ENCODE peak calls at places on chromosomes 5 and 9, in six cellular contexts. Q is lower leg skin, H is Peyer's patch, T is stomach, C is HepG2, E is spleen. Z is an unnamed sample.
A peak's percentile ranks its signal among the peaks of the same experiment; 100 is the strongest.

GRCh38 chr9:124399323-124399962 is 15.8 kb downstream of the PSMB7 start:
- DNase-seq in H (no peak), Q (no peak), C (no peak), T (no peak), E (no peak), Z (no peak)

GRCh38 chr5:56307714-56308346 is 74.7 kb upstream of the ANKRD55 start:
- DNase-seq in E (no peak), T (no peak), H (peak; percentile 54), Q (no peak), C (peak; percentile 39), Z (no peak)

GRCh38 chr5:43099615-43100014 is 21.1 kb upstream of the ZNF131 start:
- DNase-seq in E (no peak), T (no peak), Q (no peak), C (no peak), H (no peak), Z (no peak)

GRCh38 chr9:124133752-124134151 is 122.2 kb downstream of the LHX2 start:
- DNase-seq in T (peak; percentile 57), E (no peak), H (peak; percentile 78), Q (peak; percentile 77), C (peak; percentile 64), Z (no peak)

GRCh38 chr5:172707285-172708182 is 63.5 kb downstream of the DUSP1 start:
- DNase-seq in T (no peak), E (peak; percentile 77), H (no peak), Q (no peak), C (peak; percentile 58), Z (no peak)

GRCh38 chr9:77391834-77392233 is 214.5 kb downstream of the VPS13A start:
- DNase-seq in C (no peak), Q (no peak), T (no peak), E (no peak), H (no peak), Z (no peak)

GRCh38 chr9:101594796-101595195 is at the start of gene PPP3R2:
- DNase-seq in H (no peak), C (no peak), T (no peak), Q (no peak), E (no peak), Z (no peak)

GRCh38 chr5:52738095-52738506 is 49.6 kb upstream of the ITGA1 start:
- DNase-seq in C (no peak), T (no peak), H (no peak), Q (no peak), E (no peak), Z (no peak)

GRCh38 chr9:21017092-21017491 is 14.3 kb downstream of the HACD4 start:
- DNase-seq in E (no peak), H (no peak), C (no peak), Q (no peak), T (no peak), Z (no peak)

GRCh38 chr5:97165726-97166125 is 17.3 kb downstream of the RIOK2 start:
- DNase-seq in C (peak; percentile 34), E (no peak), H (peak; percentile 69), Q (no peak), T (no peak), Z (no peak)

GRCh38 chr5:18507114-18507513 is 872.9 kb downstream of the TAF11L14 start:
- DNase-seq in T (no peak), C (no peak), H (no peak), E (no peak), Q (no peak), Z (no peak)

GRCh38 chr9:79201641-79202040 is 370.1 kb upstream of the TLE4 start:
- DNase-seq in Q (no peak), H (no peak), E (no peak), T (no peak), C (no peak), Z (no peak)

GRCh38 chr9:26813247-26813646 is 79.4 kb downstream of the CAAP1 start:
- DNase-seq in Q (no peak), T (no peak), C (no peak), E (no peak), H (no peak), Z (no peak)

GRCh38 chr5:91383956-91384300 is 811 bp upstream of the ARRDC3 start:
- DNase-seq in H (peak; percentile 61), C (peak; percentile 1), E (no peak), Q (no peak), T (no peak), Z (no peak)

GRCh38 chr5:34685485-34686197 is 29.5 kb downstream of the RAI14 start:
- DNase-seq in E (no peak), C (peak; percentile 47), Q (no peak), H (no peak), T (no peak), Z (no peak)

GRCh38 chr5:18314192-18314778 is 680.0 kb downstream of the TAF11L14 start:
- DNase-seq in C (no peak), Q (no peak), E (no peak), T (no peak), H (no peak), Z (no peak)

GRCh38 chr5:34919077-34919476 is 3.6 kb downstream of the BRIX1 start:
- DNase-seq in E (no peak), C (no peak), H (no peak), Q (no peak), T (no peak), Z (no peak)

GRCh38 chr5:175884214-175884613 is 12.8 kb downstream of the CPLX2 start:
- DNase-seq in H (no peak), T (no peak), E (no peak), C (no peak), Q (no peak), Z (no peak)

GRCh38 chr5:146565764-146566163 is 49.8 kb upstream of the GPR151 start:
- DNase-seq in C (peak; percentile 65), Q (no peak), H (peak; percentile 47), T (peak; percentile 26), E (no peak), Z (peak; percentile 36)

GRCh38 chr5:89374818-89375521 is 492.0 kb upstream of the MEF2C start:
- DNase-seq in C (no peak), T (no peak), Q (no peak), H (no peak), E (no peak), Z (no peak)

GRCh38 chr5:33713087-33713486 is 178.7 kb downstream of the ADAMTS12 start:
- DNase-seq in Q (no peak), E (no peak), H (no peak), T (no peak), C (no peak), Z (no peak)

GRCh38 chr5:115818821-115819220 is 2.4 kb upstream of the CDO1 start:
- DNase-seq in Q (no peak), C (no peak), E (peak; percentile 59), T (no peak), H (no peak), Z (no peak)

GRCh38 chr5:115815006-115815692 is 1.3 kb downstream of the CDO1 start:
- DNase-seq in T (no peak), H (no peak), C (no peak), Q (no peak), E (no peak), Z (no peak)

GRCh38 chr5:115815693-115816225 is 700 bp downstream of the CDO1 start:
- DNase-seq in E (no peak), Q (no peak), C (no peak), H (no peak), T (no peak), Z (no peak)

GRCh38 chr5:115813719-115814118 is 2.7 kb downstream of the CDO1 start:
- DNase-seq in E (no peak), C (no peak), Q (no peak), H (no peak), T (no peak), Z (no peak)

GRCh38 chr5:115816226-115817042 is at the start of gene CDO1:
- DNase-seq in Q (peak; percentile 86), E (peak; percentile 79), T (no peak), C (no peak), H (peak; percentile 51), Z (peak; percentile 28)
- TF ChIP-seq POLR2A in Q (no peak), E (no peak), T (no peak), C (peak; percentile 81), H (no peak), Z (no peak)

DNA sequence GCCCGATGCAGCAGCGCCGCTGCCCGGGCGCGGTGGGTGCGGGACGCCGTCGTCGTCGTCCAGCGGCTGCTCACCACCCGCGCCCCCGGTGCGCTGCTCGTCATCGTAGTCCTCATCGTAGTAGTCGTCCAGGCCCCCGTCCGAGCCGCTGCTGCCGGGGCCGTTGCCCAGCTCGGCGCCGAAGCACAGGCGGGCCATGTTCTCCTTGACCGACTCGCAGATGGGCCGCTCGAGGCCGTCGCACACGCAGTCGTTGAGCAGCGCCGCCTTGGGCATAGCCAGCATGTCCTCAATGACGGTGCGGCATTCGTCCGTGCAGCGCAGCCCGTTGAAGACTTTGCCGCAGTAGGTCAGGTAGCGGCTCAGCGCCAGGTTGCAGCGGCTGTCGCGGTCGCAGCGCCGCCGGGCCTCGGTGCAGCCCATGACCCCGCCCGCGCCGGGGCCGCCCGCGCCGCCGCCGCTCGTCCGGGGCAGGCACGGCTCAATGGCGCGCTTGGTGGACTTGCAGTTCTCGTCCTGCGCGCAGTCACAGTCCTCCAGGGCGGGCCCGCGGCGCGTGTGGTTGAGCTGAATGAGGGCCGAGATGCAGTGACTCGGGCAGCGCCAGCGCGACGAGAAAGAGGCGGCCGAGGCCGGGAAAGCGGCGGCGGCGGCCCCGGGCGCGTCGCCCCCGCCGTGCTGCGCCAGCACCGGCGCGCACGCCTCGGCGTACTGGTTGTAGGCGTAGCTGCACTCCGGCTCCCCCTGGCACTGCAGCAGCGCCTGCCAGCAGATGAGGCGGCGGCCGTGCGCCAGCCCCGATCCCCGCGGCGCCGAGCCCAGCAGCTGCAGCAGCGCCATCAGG is 1.2 kb downstream of the GAS1 start:
- DNase-seq in C (no peak), T (peak; percentile 66), E (peak; percentile 91), Q (peak; percentile 89), H (peak; percentile 65), Z (peak; percentile 28)
- TF ChIP-seq POLR2A in C (no peak), T (no peak), E (no peak), Q (no peak), H (no peak), Z (no peak)

GRCh38 chr5:134457801-134458200 is 46.1 kb upstream of the CDKN2AIPNL start:
- DNase-seq in T (no peak), E (peak; percentile 63), H (no peak), C (no peak), Q (no peak), Z (no peak)
- TF ChIP-seq POLR2A in T (no peak), E (no peak), H (no peak), C (no peak), Q (no peak), Z (no peak)

DNA sequence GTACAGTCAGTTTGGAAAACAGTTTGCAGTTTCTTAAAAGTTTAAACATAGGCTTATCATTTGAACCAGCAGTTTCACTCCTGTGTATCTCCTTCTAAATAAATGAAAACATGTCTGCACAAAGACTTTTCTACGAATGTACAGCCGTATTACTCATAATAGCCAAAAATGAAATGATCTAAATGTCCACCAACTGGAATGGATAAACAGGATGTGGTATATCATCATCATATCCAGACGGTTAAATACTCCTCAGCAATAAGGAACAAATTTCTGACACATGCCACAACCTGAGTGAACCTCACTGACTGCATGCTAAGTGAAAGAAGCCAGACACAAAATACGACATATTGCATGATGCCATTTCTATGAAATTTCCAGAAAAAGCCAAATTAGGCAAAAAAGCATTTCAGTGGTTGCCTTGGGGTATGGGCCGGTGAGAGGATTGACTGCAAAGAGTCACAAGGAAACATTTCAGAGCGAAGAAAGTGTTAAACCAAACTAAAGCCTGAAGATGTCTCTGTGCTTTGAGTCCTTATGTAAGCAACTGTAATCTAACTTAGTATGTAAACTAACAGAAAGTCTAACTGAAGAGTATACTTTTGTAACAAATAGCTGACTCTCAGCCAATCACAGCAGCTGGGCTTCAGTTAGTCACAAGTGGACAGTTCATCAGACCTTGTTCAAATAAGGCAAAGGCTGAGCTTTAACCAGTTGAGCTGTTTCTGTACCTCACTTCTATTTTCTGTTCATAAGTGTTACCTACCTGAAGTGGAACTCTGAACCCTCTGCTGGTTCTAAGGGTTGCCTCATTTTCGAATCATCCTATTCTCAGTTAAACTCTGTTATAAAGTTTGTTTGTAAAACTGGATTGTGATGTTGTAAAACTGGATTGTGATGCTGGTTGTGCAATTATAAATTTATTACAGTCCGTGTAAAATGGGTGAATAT is 65.2 kb downstream of the TRIO start:
- DNase-seq in E (no peak), T (no peak), H (peak; percentile 67), Q (no peak), C (peak; percentile 91), Z (no peak)
- TF ChIP-seq POLR2A in E (no peak), T (no peak), H (no peak), Q (no peak), C (no peak), Z (peak; percentile 56)

Z was measured in GM12891.